ENCODE peak calls at places on chromosomes 12 and 14, in four cellular contexts. One of them, this sample, is unnamed. For H3K4me1, the result is how much of the 10 kb centered on the place peaks cover.

GRCh38 chr12:57983150-57983857 is 41.9 kb downstream of the ATP23 start:
- DNase-seq in esophagus squamous epithelium: no peak
- DNase-seq in stomach: no peak
- DNase-seq in ovary: no peak
- DNase-seq in this sample: peak

GRCh38 chr12:106976668-106977067 is 10.3 kb downstream of the MTERF2 start:
- DNase-seq in esophagus squamous epithelium: no peak
- DNase-seq in stomach: no peak
- DNase-seq in ovary: no peak
- DNase-seq in this sample: peak

GRCh38 chr12:25052191-25053020 is 103.5 kb upstream of the BCAT1 start:
- DNase-seq in esophagus squamous epithelium: no peak
- DNase-seq in stomach: no peak
- DNase-seq in ovary: no peak
- DNase-seq in this sample: peak

GRCh38 chr14:31893156-31893813 is 183.8 kb upstream of the ARHGAP5 start:
- DNase-seq in esophagus squamous epithelium: no peak
- DNase-seq in stomach: no peak
- DNase-seq in ovary: no peak
- DNase-seq in this sample: no peak

GRCh38 chr14:76950043-76951020 is 78.2 kb downstream of the IRF2BPL start:
- DNase-seq in esophagus squamous epithelium: no peak
- DNase-seq in stomach: no peak
- DNase-seq in ovary: peak
- DNase-seq in this sample: peak

GRCh38 chr14:51609251-51609986 is 42.3 kb upstream of the FRMD6 start:
- DNase-seq in esophagus squamous epithelium: no peak
- DNase-seq in stomach: no peak
- DNase-seq in ovary: no peak
- DNase-seq in this sample: no peak

GRCh38 chr12:41212625-41213024 is 24.5 kb downstream of the PDZRN4 start:
- DNase-seq in esophagus squamous epithelium: no peak
- DNase-seq in stomach: no peak
- DNase-seq in ovary: no peak
- DNase-seq in this sample: no peak

GRCh38 chr12:95700316-95700785 is 90.2 kb downstream of the NTN4 start:
- DNase-seq in esophagus squamous epithelium: no peak
- DNase-seq in stomach: no peak
- DNase-seq in ovary: no peak
- DNase-seq in this sample: no peak

GRCh38 chr14:88710709-88711108 is 82.0 kb downstream of the EML5 start:
- DNase-seq in esophagus squamous epithelium: no peak
- DNase-seq in stomach: no peak
- DNase-seq in ovary: no peak
- DNase-seq in this sample: no peak

GRCh38 chr12:81095470-81096232 is 17.8 kb downstream of the ACSS3 start:
- DNase-seq in esophagus squamous epithelium: no peak
- DNase-seq in stomach: no peak
- DNase-seq in ovary: no peak
- DNase-seq in this sample: no peak

GRCh38 chr12:132495629-132496207 is 5.8 kb downstream of the FBRSL1 start:
- DNase-seq in esophagus squamous epithelium: no peak
- DNase-seq in stomach: no peak
- DNase-seq in ovary: peak
- DNase-seq in this sample: no peak

GRCh38 chr12:31950492-31950891 is 8.7 kb upstream of the RESF1 start:
- DNase-seq in esophagus squamous epithelium: no peak
- DNase-seq in stomach: no peak
- DNase-seq in ovary: no peak
- DNase-seq in this sample: no peak

GRCh38 chr12:4862809-4863208 is 46.9 kb upstream of the KCNA1 start:
- DNase-seq in esophagus squamous epithelium: no peak
- DNase-seq in stomach: no peak
- DNase-seq in ovary: no peak
- DNase-seq in this sample: no peak

GRCh38 chr12:7118914-7119313 is 9.8 kb downstream of the RBP5 start:
- DNase-seq in esophagus squamous epithelium: no peak
- DNase-seq in stomach: no peak
- DNase-seq in ovary: peak
- DNase-seq in this sample: no peak

GRCh38 chr12:109304485-109304884 is 4.6 kb downstream of the FOXN4 start:
- DNase-seq in esophagus squamous epithelium: no peak
- DNase-seq in stomach: no peak
- DNase-seq in ovary: no peak
- DNase-seq in this sample: no peak

GRCh38 chr12:4615667-4616066 is 33.2 kb downstream of the AKAP3 start:
- DNase-seq in esophagus squamous epithelium: no peak
- DNase-seq in stomach: no peak
- DNase-seq in ovary: no peak
- DNase-seq in this sample: no peak

GRCh38 chr14:54814076-54814475 is 88.5 kb downstream of the GCH1 start:
- DNase-seq in esophagus squamous epithelium: no peak
- DNase-seq in stomach: no peak
- DNase-seq in ovary: no peak
- DNase-seq in this sample: no peak

GRCh38 chr12:110743571-110744093 is 941 bp upstream of the PPP1CC start:
- DNase-seq in esophagus squamous epithelium: no peak
- DNase-seq in stomach: no peak
- DNase-seq in ovary: peak
- DNase-seq in this sample: peak

GRCh38 chr12:49059385-49060232 is 985 bp downstream of the KMT2D start:
- DNase-seq in esophagus squamous epithelium: no peak
- DNase-seq in stomach: no peak
- DNase-seq in ovary: no peak
- DNase-seq in this sample: peak

GRCh38 chr12:47927346-47927745 is 22.6 kb upstream of the VDR start:
- DNase-seq in esophagus squamous epithelium: no peak
- DNase-seq in stomach: no peak
- DNase-seq in ovary: no peak
- DNase-seq in this sample: no peak

GRCh38 chr12:18250313-18250916 is 10.9 kb upstream of the PIK3C2G start:
- DNase-seq in esophagus squamous epithelium: no peak
- DNase-seq in stomach: no peak
- DNase-seq in ovary: no peak
- DNase-seq in this sample: peak

GRCh38 chr12:103994235-103994634 is 28.6 kb downstream of the TDG start:
- DNase-seq in esophagus squamous epithelium: no peak
- DNase-seq in stomach: no peak
- DNase-seq in ovary: no peak
- DNase-seq in this sample: no peak

GRCh38 chr12:117119592-117120198 is 20.5 kb upstream of the TESC start:
- DNase-seq in esophagus squamous epithelium: no peak
- DNase-seq in stomach: no peak
- DNase-seq in ovary: no peak
- DNase-seq in this sample: peak

GRCh38 chr14:28681681-28682080 is 84.9 kb upstream of the FOXG1 start:
- DNase-seq in esophagus squamous epithelium: no peak
- DNase-seq in stomach: no peak
- DNase-seq in ovary: no peak
- DNase-seq in this sample: no peak

GRCh38 chr14:71933026-71933587 is 878 bp downstream of the RGS6 start:
- DNase-seq in esophagus squamous epithelium: no peak
- DNase-seq in stomach: no peak
- DNase-seq in ovary: no peak
- DNase-seq in this sample: no peak

GRCh38 chr14:64758025-64758521 is 53.8 kb downstream of the PLEKHG3 start:
- DNase-seq in esophagus squamous epithelium: no peak
- DNase-seq in stomach: no peak
- DNase-seq in ovary: peak
- DNase-seq in this sample: peak

GRCh38 chr12:38906482-38907170 is 1.2 kb upstream of the CPNE8 start:
- DNase-seq in esophagus squamous epithelium: peak
- DNase-seq in stomach: peak
- DNase-seq in ovary: peak
- DNase-seq in this sample: peak

GRCh38 chr12:52497975-52498374 is 4.9 kb upstream of the KRT6A start:
- DNase-seq in esophagus squamous epithelium: no peak
- DNase-seq in stomach: no peak
- DNase-seq in ovary: no peak
- DNase-seq in this sample: no peak

GRCh38 chr12:44812062-44812461 is 64.1 kb downstream of the NELL2 start:
- DNase-seq in esophagus squamous epithelium: no peak
- DNase-seq in stomach: no peak
- DNase-seq in ovary: no peak
- DNase-seq in this sample: no peak

GRCh38 chr12:93713800-93714199 is 36.6 kb downstream of the CRADD start:
- DNase-seq in esophagus squamous epithelium: no peak
- DNase-seq in stomach: no peak
- DNase-seq in ovary: no peak
- DNase-seq in this sample: no peak

GRCh38 chr14:51650721-51651387 is 856 bp upstream of the FRMD6 start:
- DNase-seq in esophagus squamous epithelium: no peak
- DNase-seq in stomach: no peak
- DNase-seq in ovary: peak
- DNase-seq in this sample: peak

GRCh38 chr14:57897148-57897547 is 31.3 kb upstream of the SLC35F4 start:
- DNase-seq in esophagus squamous epithelium: no peak
- DNase-seq in stomach: no peak
- DNase-seq in ovary: no peak
- DNase-seq in this sample: no peak

GRCh38 chr14:57898837-57899572 is 33.1 kb upstream of the SLC35F4 start:
- DNase-seq in esophagus squamous epithelium: no peak
- DNase-seq in stomach: no peak
- DNase-seq in ovary: no peak
- DNase-seq in this sample: no peak
- H3K27ac ChIP-seq in esophagus squamous epithelium: no peak
- H3K27ac ChIP-seq in stomach: no peak
- H3K27ac ChIP-seq in ovary: no peak
- H3K27ac ChIP-seq in this sample: no peak

GRCh38 chr14:56394826-56395543 is 184.6 kb upstream of the TMEM260 start:
- DNase-seq in esophagus squamous epithelium: no peak
- DNase-seq in stomach: no peak
- DNase-seq in ovary: no peak
- DNase-seq in this sample: no peak

GRCh38 chr14:56400426-56400825 is 179.2 kb upstream of the TMEM260 start:
- DNase-seq in esophagus squamous epithelium: no peak
- DNase-seq in stomach: no peak
- DNase-seq in ovary: no peak
- DNase-seq in this sample: no peak
- H3K4me1 ChIP-seq in esophagus squamous epithelium: under half
- H3K4me1 ChIP-seq in stomach: under half
- H3K4me1 ChIP-seq in ovary: under half
- H3K4me1 ChIP-seq in this sample: under half

GRCh38 chr14:101134161-101134631 is 230.7 kb upstream of the RTL1 start:
- DNase-seq in esophagus squamous epithelium: no peak
- DNase-seq in stomach: no peak
- DNase-seq in ovary: no peak
- DNase-seq in this sample: no peak

GRCh38 chr14:101133068-101133467 is 229.5 kb upstream of the RTL1 start:
- DNase-seq in esophagus squamous epithelium: no peak
- DNase-seq in stomach: no peak
- DNase-seq in ovary: no peak
- DNase-seq in this sample: no peak

GRCh38 chr14:101134851-101135486 is 231.4 kb upstream of the RTL1 start:
- DNase-seq in esophagus squamous epithelium: no peak
- DNase-seq in stomach: peak
- DNase-seq in ovary: no peak
- DNase-seq in this sample: no peak

GRCh38 chr14:101137234-101137633 is 233.7 kb upstream of the RTL1 start:
- DNase-seq in esophagus squamous epithelium: no peak
- DNase-seq in stomach: no peak
- DNase-seq in ovary: no peak
- DNase-seq in this sample: no peak

DNA sequence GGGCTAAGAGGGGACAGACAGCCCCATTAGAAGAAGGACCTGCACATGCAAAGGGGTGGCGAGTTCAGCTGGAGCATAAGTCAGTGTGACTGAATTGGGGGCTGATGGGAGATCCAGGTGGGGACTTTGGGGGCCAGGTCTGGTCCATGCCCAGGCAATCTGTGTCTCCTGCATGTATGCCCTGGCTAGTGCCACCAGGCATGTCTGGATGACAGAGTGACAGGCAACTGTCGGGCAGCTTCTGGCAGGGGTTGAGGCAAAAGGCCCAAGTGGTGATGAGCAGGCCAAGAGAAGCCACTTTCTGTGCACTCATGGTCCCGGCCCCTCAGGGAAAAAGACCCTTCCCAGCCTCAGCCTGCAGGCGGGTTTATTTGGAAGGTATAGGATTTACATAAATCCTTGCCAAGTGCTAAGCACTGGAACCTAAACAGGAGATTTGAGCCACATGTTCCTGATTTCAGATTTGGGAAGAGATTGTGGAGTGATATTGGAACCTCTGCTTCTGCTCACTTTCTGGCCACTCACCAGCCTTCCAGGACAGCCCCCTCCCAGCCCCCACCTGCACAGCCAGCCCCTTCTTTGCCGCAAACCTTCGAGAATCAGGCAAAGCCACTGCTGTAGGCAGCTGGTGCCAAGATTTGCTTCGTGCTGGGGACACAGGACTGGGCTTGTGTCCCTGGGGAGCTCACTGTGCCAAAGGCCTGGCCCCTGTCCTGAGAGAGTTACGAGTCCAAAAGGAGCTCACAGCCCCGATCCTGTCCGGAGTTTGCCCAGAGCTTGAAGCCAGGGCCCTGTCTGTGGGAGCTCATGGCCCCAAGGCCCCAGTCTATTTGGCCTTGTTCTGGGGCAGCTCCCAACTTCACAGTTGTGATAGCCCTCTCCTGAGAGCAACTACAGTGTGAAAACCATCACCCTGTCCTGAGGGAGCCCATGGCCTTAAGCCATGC is 232.5 kb upstream of the RTL1 start:
- DNase-seq in esophagus squamous epithelium: no peak
- DNase-seq in stomach: peak
- DNase-seq in ovary: peak
- DNase-seq in this sample: no peak
- TF ChIP-seq POLR2A in esophagus squamous epithelium: no peak
- TF ChIP-seq POLR2A in stomach: no peak
- TF ChIP-seq POLR2A in ovary: no peak
- TF ChIP-seq POLR2A in this sample: no peak

GRCh38 chr12:1162083-1162760 is 171.2 kb downstream of the ERC1 start:
- DNase-seq in esophagus squamous epithelium: no peak
- DNase-seq in stomach: no peak
- DNase-seq in ovary: no peak
- DNase-seq in this sample: no peak
- H3K27ac ChIP-seq in esophagus squamous epithelium: no peak
- H3K27ac ChIP-seq in stomach: no peak
- H3K27ac ChIP-seq in ovary: no peak
- H3K27ac ChIP-seq in this sample: no peak

GRCh38 chr14:95523051-95523817 is 6.8 kb upstream of the SYNE3 start:
- DNase-seq in esophagus squamous epithelium: no peak
- DNase-seq in stomach: no peak
- DNase-seq in ovary: no peak
- DNase-seq in this sample: no peak

GRCh38 chr14:95522556-95522955 is 6.1 kb upstream of the SYNE3 start:
- DNase-seq in esophagus squamous epithelium: no peak
- DNase-seq in stomach: no peak
- DNase-seq in ovary: no peak
- DNase-seq in this sample: no peak

GRCh38 chr14:95521001-95521400 is 4.6 kb upstream of the SYNE3 start:
- DNase-seq in esophagus squamous epithelium: no peak
- DNase-seq in stomach: no peak
- DNase-seq in ovary: no peak
- DNase-seq in this sample: no peak

GRCh38 chr14:95520346-95520745 is 3.9 kb upstream of the SYNE3 start:
- DNase-seq in esophagus squamous epithelium: no peak
- DNase-seq in stomach: no peak
- DNase-seq in ovary: no peak
- DNase-seq in this sample: peak

GRCh38 chr14:95522116-95522515 is 5.7 kb upstream of the SYNE3 start:
- DNase-seq in esophagus squamous epithelium: no peak
- DNase-seq in stomach: no peak
- DNase-seq in ovary: no peak
- DNase-seq in this sample: no peak
- H3K4me1 ChIP-seq in esophagus squamous epithelium: half or more
- H3K4me1 ChIP-seq in stomach: under half
- H3K4me1 ChIP-seq in ovary: under half
- H3K4me1 ChIP-seq in this sample: under half